ENCODE peak calls at places on chromosomes 3 and 15, in five cellular contexts. R is NCI-H345; P is lung microvascular endothelial cell; L is mammary epithelial cell; M is stimulated activated CD8-positive, alpha-beta memory T cell treated with anti-CD3 and anti-CD28 coated beads, Interleukin-4, amount 100 ng/mL, for 1 hour. Z is an unnamed sample.

GRCh38 chr3:139588450-139588849 is 48.9 kb upstream of the RBP1 start:
- DNase-seq in R (no peak), P (no peak), L (peak; percentile 36), M (no peak), Z (peak; percentile 22)

GRCh38 chr15:32706704-32707103 is 11.1 kb upstream of the GREM1 start:
- DNase-seq in R (no peak), P (no peak), L (peak; percentile 65), M (no peak), Z (peak; percentile 55)

GRCh38 chr3:195823998-195824397 is 12.3 kb upstream of the MUC4 start:
- DNase-seq in R (peak; percentile 22), P (no peak), L (peak; percentile 75), M (no peak), Z (peak; percentile 36)

GRCh38 chr3:149784064-149784704 is 8.2 kb downstream of the ANKUB1 start:
- DNase-seq in R (no peak), P (no peak), L (no peak), M (no peak), Z (no peak)

GRCh38 chr3:119173325-119173724 is at the start of gene UPK1B:
- DNase-seq in R (no peak), P (no peak), L (no peak), M (no peak), Z (peak; percentile 86)

GRCh38 chr3:67357610-67358458 is 296.6 kb downstream of the SUCLG2 start:
- DNase-seq in R (peak; percentile 6), P (peak; percentile 20), L (peak; percentile 8), M (no peak), Z (peak; percentile 56)

GRCh38 chr3:4829031-4829394 is 150.2 kb upstream of the BHLHE40 start:
- DNase-seq in R (no peak), P (no peak), L (peak; percentile 54), M (no peak), Z (peak; percentile 73)

GRCh38 chr15:88463870-88464532 is 3.2 kb downstream of the MRPL46 start:
- DNase-seq in R (no peak), P (no peak), L (no peak), M (no peak), Z (no peak)

GRCh38 chr3:27354588-27355203 is 14.5 kb downstream of the NEK10 start:
- DNase-seq in R (no peak), P (no peak), L (no peak), M (no peak), Z (no peak)

GRCh38 chr15:64146885-64147681 is 4.4 kb upstream of the SNX22 start:
- DNase-seq in R (no peak), P (peak; percentile 11), L (no peak), M (no peak), Z (no peak)

GRCh38 chr3:195086885-195087284 is 184.1 kb downstream of the XXYLT1 start:
- DNase-seq in R (no peak), P (no peak), L (no peak), M (no peak), Z (no peak)